ENCODE peak calls at places on chromosomes 5 and 9, in six cellular contexts. S, N, K, C, U and G are unnamed samples.

GRCh38 chr5:175752826-175753535 is 95.1 kb downstream of the HRH2 start:
- DNase-seq in S (no peak), N (no peak), K (no peak), C (no peak), U (no peak), G (no peak)

GRCh38 chr9:134619456-134619982 is 22.1 kb upstream of the COL5A1 start:
- DNase-seq in S (no peak), N (no peak), K (no peak), C (no peak), U (peak; percentile 40), G (no peak)

GRCh38 chr9:138096192-138096845 is 218.7 kb downstream of the CACNA1B start:
- DNase-seq in S (no peak), N (no peak), K (no peak), C (no peak), U (no peak), G (no peak)

GRCh38 chr9:116494815-116495634 is 192.1 kb upstream of the TRIM32 start:
- DNase-seq in S (no peak), N (no peak), K (peak; percentile 9), C (peak; percentile 33), U (peak; percentile 55), G (no peak)

GRCh38 chr9:133430244-133430643 is 8.1 kb downstream of the ADAMTS13 start:
- DNase-seq in S (no peak), N (no peak), K (no peak), C (no peak), U (no peak), G (no peak)

GRCh38 chr5:96489518-96489917 is 56.5 kb upstream of the PCSK1 start:
- DNase-seq in S (no peak), N (no peak), K (no peak), C (no peak), U (no peak), G (no peak)

GRCh38 chr5:134380367-134380766 is 9.0 kb downstream of the UBE2B start:
- DNase-seq in S (no peak), N (no peak), K (no peak), C (no peak), U (no peak), G (no peak)

GRCh38 chr5:73867344-73868335 is 241.6 kb downstream of the ARHGEF28 start:
- DNase-seq in S (peak; percentile 25), N (no peak), K (no peak), C (no peak), U (no peak), G (peak; percentile 23)

GRCh38 chr9:6827370-6827949 is 69.7 kb downstream of the KDM4C start:
- DNase-seq in S (peak; percentile 43), N (no peak), K (peak; percentile 71), C (peak; percentile 34), U (peak; percentile 54), G (peak; percentile 66)

GRCh38 chr5:10337107-10337506 is 16.4 kb upstream of the MARCHF6 start:
- DNase-seq in S (no peak), N (no peak), K (no peak), C (no peak), U (no peak), G (no peak)

GRCh38 chr9:97529363-97530076 is 28.1 kb downstream of the TMOD1 start:
- DNase-seq in S (no peak), N (no peak), K (no peak), C (no peak), U (no peak), G (peak; percentile 70)

GRCh38 chr9:27888661-27889295 is 315.5 kb upstream of the C9orf72 start:
- DNase-seq in S (peak; percentile 56), N (no peak), K (peak; percentile 0), C (peak; percentile 39), U (peak; percentile 72), G (peak; percentile 3)

GRCh38 chr5:174273325-174273724 is 227.8 kb downstream of the NSG2 start:
- DNase-seq in S (no peak), N (no peak), K (no peak), C (no peak), U (no peak), G (no peak)

GRCh38 chr5:38595149-38595725 is 38.8 kb upstream of the LIFR start:
- DNase-seq in S (peak; percentile 47), N (no peak), K (peak; percentile 33), C (no peak), U (peak; percentile 75), G (peak; percentile 84)

GRCh38 chr9:121886759-121887485 is 206.2 kb downstream of the TTLL11 start:
- DNase-seq in S (peak; percentile 33), N (no peak), K (no peak), C (no peak), U (no peak), G (no peak)

GRCh38 chr5:89034588-89034987 is 151.6 kb upstream of the MEF2C start:
- DNase-seq in S (peak; percentile 64), N (no peak), K (peak; percentile 2), C (no peak), U (no peak), G (peak; percentile 26)

GRCh38 chr9:118482311-118482710 is 778.1 kb downstream of the TLR4 start:
- DNase-seq in S (no peak), N (no peak), K (no peak), C (no peak), U (peak; percentile 68), G (no peak)

GRCh38 chr9:91162784-91163440 is 198.8 kb downstream of the AUH start:
- DNase-seq in S (peak; percentile 56), N (no peak), K (no peak), C (no peak), U (peak; percentile 45), G (peak; percentile 52)

GRCh38 chr5:96986450-96986849 is 50.6 kb downstream of the LNPEP start:
- DNase-seq in S (no peak), N (no peak), K (no peak), C (no peak), U (no peak), G (no peak)

GRCh38 chr9:92669527-92669889 is 423 bp downstream of the IPPK start:
- DNase-seq in S (no peak), N (no peak), K (no peak), C (peak; percentile 40), U (no peak), G (no peak)

GRCh38 chr5:87074934-87075541 is 192.6 kb upstream of the RASA1 start:
- DNase-seq in S (peak; percentile 76), N (no peak), K (peak; percentile 12), C (no peak), U (no peak), G (no peak)

GRCh38 chr5:178483620-178484019 is 106.6 kb downstream of the COL23A1 start:
- DNase-seq in S (no peak), N (no peak), K (no peak), C (no peak), U (no peak), G (no peak)

GRCh38 chr5:14706615-14707021 is 42.1 kb downstream of the OTULIN start:
- DNase-seq in S (peak; percentile 7), N (no peak), K (peak; percentile 62), C (no peak), U (no peak), G (peak; percentile 46)

GRCh38 chr5:10157085-10157669 is 92.5 kb downstream of the ATPSCKMT start:
- DNase-seq in S (no peak), N (no peak), K (no peak), C (no peak), U (peak; percentile 54), G (no peak)